ENCODE peak calls at places on chromosome 4, in nine cellular contexts. One of them, this sample, is unnamed. For H3K4me1, the result is how much of the 10 kb centered on the place peaks cover.

GRCh38 chr4:77240469-77241066 is 83.6 kb downstream of the CCNG2 start:
- DNase-seq in stomach: peak
- DNase-seq in fibroblast of lung: peak
- DNase-seq in psoas muscle: peak
- DNase-seq in tibial nerve: no peak
- DNase-seq in CD8-positive, alpha-beta T cell: peak
- DNase-seq in adrenal gland: peak
- DNase-seq in right lobe of liver: peak
- DNase-seq in endothelial cell of umbilical vein: peak
- DNase-seq in this sample: no peak

GRCh38 chr4:38723726-38724506 is 58.9 kb downstream of the TLR10 start:
- DNase-seq in fibroblast of lung: no peak
- DNase-seq in adrenal gland: no peak
- DNase-seq in tibial nerve: no peak
- DNase-seq in right lobe of liver: no peak
- DNase-seq in stomach: peak
- DNase-seq in endothelial cell of umbilical vein: no peak
- DNase-seq in CD8-positive, alpha-beta T cell: no peak
- DNase-seq in psoas muscle: no peak
- DNase-seq in this sample: peak

GRCh38 chr4:48985976-48986653 is at the start of gene CWH43:
- DNase-seq in adrenal gland: no peak
- DNase-seq in stomach: peak
- DNase-seq in endothelial cell of umbilical vein: no peak
- DNase-seq in CD8-positive, alpha-beta T cell: no peak
- DNase-seq in psoas muscle: no peak
- DNase-seq in tibial nerve: no peak
- DNase-seq in right lobe of liver: peak
- DNase-seq in fibroblast of lung: no peak
- DNase-seq in this sample: peak

GRCh38 chr4:184849184-184849583 is 23.4 kb upstream of the ACSL1 start:
- DNase-seq in endothelial cell of umbilical vein: no peak
- DNase-seq in psoas muscle: no peak
- DNase-seq in CD8-positive, alpha-beta T cell: no peak
- DNase-seq in fibroblast of lung: no peak
- DNase-seq in stomach: no peak
- DNase-seq in tibial nerve: no peak
- DNase-seq in adrenal gland: no peak
- DNase-seq in right lobe of liver: no peak
- DNase-seq in this sample: no peak

GRCh38 chr4:129342820-129343219 is 246.9 kb downstream of the C4orf33 start:
- DNase-seq in adrenal gland: no peak
- DNase-seq in psoas muscle: no peak
- DNase-seq in right lobe of liver: no peak
- DNase-seq in stomach: no peak
- DNase-seq in tibial nerve: no peak
- DNase-seq in CD8-positive, alpha-beta T cell: no peak
- DNase-seq in fibroblast of lung: peak
- DNase-seq in endothelial cell of umbilical vein: peak
- DNase-seq in this sample: no peak

GRCh38 chr4:69497886-69498395 is 2.2 kb upstream of the UGT2B4 start:
- DNase-seq in endothelial cell of umbilical vein: no peak
- DNase-seq in fibroblast of lung: peak
- DNase-seq in psoas muscle: no peak
- DNase-seq in adrenal gland: no peak
- DNase-seq in CD8-positive, alpha-beta T cell: no peak
- DNase-seq in right lobe of liver: no peak
- DNase-seq in stomach: no peak
- DNase-seq in tibial nerve: no peak
- DNase-seq in this sample: no peak

GRCh38 chr4:23290656-23291055 is 597.9 kb downstream of the GBA3 start:
- DNase-seq in adrenal gland: no peak
- DNase-seq in endothelial cell of umbilical vein: no peak
- DNase-seq in CD8-positive, alpha-beta T cell: no peak
- DNase-seq in stomach: no peak
- DNase-seq in fibroblast of lung: no peak
- DNase-seq in psoas muscle: no peak
- DNase-seq in right lobe of liver: no peak
- DNase-seq in tibial nerve: no peak
- DNase-seq in this sample: no peak

GRCh38 chr4:16329132-16329796 is 103.0 kb upstream of the TAPT1 start:
- DNase-seq in right lobe of liver: no peak
- DNase-seq in CD8-positive, alpha-beta T cell: no peak
- DNase-seq in fibroblast of lung: no peak
- DNase-seq in stomach: no peak
- DNase-seq in adrenal gland: no peak
- DNase-seq in endothelial cell of umbilical vein: no peak
- DNase-seq in psoas muscle: no peak
- DNase-seq in tibial nerve: no peak
- DNase-seq in this sample: no peak

GRCh38 chr4:53130896-53131561 is 234.8 kb downstream of the SCFD2 start:
- DNase-seq in endothelial cell of umbilical vein: no peak
- DNase-seq in tibial nerve: no peak
- DNase-seq in right lobe of liver: no peak
- DNase-seq in fibroblast of lung: no peak
- DNase-seq in CD8-positive, alpha-beta T cell: no peak
- DNase-seq in stomach: no peak
- DNase-seq in adrenal gland: no peak
- DNase-seq in psoas muscle: no peak
- DNase-seq in this sample: no peak

GRCh38 chr4:48654015-48654664 is 125.9 kb downstream of the FRYL start:
- DNase-seq in psoas muscle: no peak
- DNase-seq in tibial nerve: no peak
- DNase-seq in endothelial cell of umbilical vein: no peak
- DNase-seq in right lobe of liver: no peak
- DNase-seq in CD8-positive, alpha-beta T cell: no peak
- DNase-seq in adrenal gland: no peak
- DNase-seq in fibroblast of lung: peak
- DNase-seq in stomach: no peak
- DNase-seq in this sample: no peak

GRCh38 chr4:79121875-79122358 is 182.7 kb upstream of the PAQR3 start:
- DNase-seq in fibroblast of lung: no peak
- DNase-seq in psoas muscle: no peak
- DNase-seq in CD8-positive, alpha-beta T cell: no peak
- DNase-seq in right lobe of liver: no peak
- DNase-seq in endothelial cell of umbilical vein: no peak
- DNase-seq in tibial nerve: no peak
- DNase-seq in stomach: no peak
- DNase-seq in adrenal gland: no peak
- DNase-seq in this sample: no peak

GRCh38 chr4:121692261-121692660 is 4.5 kb downstream of the ANXA5 start:
- DNase-seq in adrenal gland: no peak
- DNase-seq in fibroblast of lung: no peak
- DNase-seq in CD8-positive, alpha-beta T cell: no peak
- DNase-seq in stomach: no peak
- DNase-seq in endothelial cell of umbilical vein: no peak
- DNase-seq in right lobe of liver: no peak
- DNase-seq in psoas muscle: no peak
- DNase-seq in tibial nerve: no peak
- DNase-seq in this sample: no peak
- H3K4me1 ChIP-seq in adrenal gland: half or more
- H3K4me1 ChIP-seq in fibroblast of lung: under half
- H3K4me1 ChIP-seq in CD8-positive, alpha-beta T cell: under half
- H3K4me1 ChIP-seq in stomach: half or more
- H3K4me1 ChIP-seq in endothelial cell of umbilical vein: half or more
- H3K4me1 ChIP-seq in right lobe of liver: under half
- H3K4me1 ChIP-seq in psoas muscle: half or more
- H3K4me1 ChIP-seq in tibial nerve: under half
- H3K4me1 ChIP-seq in this sample: half or more

GRCh38 chr4:152369203-152369902 is 166.5 kb downstream of the FBXW7 start:
- DNase-seq in tibial nerve: no peak
- DNase-seq in fibroblast of lung: no peak
- DNase-seq in stomach: no peak
- DNase-seq in endothelial cell of umbilical vein: no peak
- DNase-seq in psoas muscle: no peak
- DNase-seq in CD8-positive, alpha-beta T cell: no peak
- DNase-seq in right lobe of liver: no peak
- DNase-seq in adrenal gland: no peak
- DNase-seq in this sample: no peak

GRCh38 chr4:152372444-152372843 is 163.4 kb downstream of the FBXW7 start:
- DNase-seq in right lobe of liver: no peak
- DNase-seq in fibroblast of lung: no peak
- DNase-seq in stomach: no peak
- DNase-seq in adrenal gland: no peak
- DNase-seq in CD8-positive, alpha-beta T cell: no peak
- DNase-seq in psoas muscle: no peak
- DNase-seq in endothelial cell of umbilical vein: no peak
- DNase-seq in tibial nerve: no peak
- DNase-seq in this sample: no peak

GRCh38 chr4:152374606-152375285 is 161.1 kb downstream of the FBXW7 start:
- DNase-seq in tibial nerve: no peak
- DNase-seq in fibroblast of lung: no peak
- DNase-seq in psoas muscle: no peak
- DNase-seq in CD8-positive, alpha-beta T cell: no peak
- DNase-seq in adrenal gland: no peak
- DNase-seq in endothelial cell of umbilical vein: no peak
- DNase-seq in right lobe of liver: no peak
- DNase-seq in stomach: no peak
- DNase-seq in this sample: no peak

GRCh38 chr4:152374153-152374552 is 161.7 kb downstream of the FBXW7 start:
- DNase-seq in psoas muscle: no peak
- DNase-seq in CD8-positive, alpha-beta T cell: no peak
- DNase-seq in endothelial cell of umbilical vein: no peak
- DNase-seq in adrenal gland: no peak
- DNase-seq in right lobe of liver: no peak
- DNase-seq in fibroblast of lung: no peak
- DNase-seq in tibial nerve: no peak
- DNase-seq in stomach: no peak
- DNase-seq in this sample: no peak

DNA sequence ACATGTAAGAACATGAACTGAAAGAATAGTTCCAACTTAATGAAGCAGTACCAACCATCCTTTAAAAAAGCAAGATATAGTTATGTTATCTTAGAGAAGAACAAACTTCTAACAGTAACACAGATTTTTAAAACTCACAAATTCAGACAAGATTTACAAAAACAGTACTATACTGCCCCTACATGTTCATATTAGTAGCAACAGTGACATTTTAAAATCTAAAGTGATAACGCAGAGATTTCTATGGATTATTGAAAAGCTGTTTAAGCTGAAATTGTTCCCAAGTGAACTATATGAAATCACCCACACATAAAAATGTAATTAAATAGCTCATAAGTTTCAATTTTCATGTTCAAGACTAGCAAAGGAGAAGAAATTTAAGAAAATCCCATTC is 166.0 kb downstream of the FBXW7 start:
- DNase-seq in fibroblast of lung: peak
- DNase-seq in psoas muscle: no peak
- DNase-seq in endothelial cell of umbilical vein: peak
- DNase-seq in stomach: no peak
- DNase-seq in CD8-positive, alpha-beta T cell: no peak
- DNase-seq in right lobe of liver: no peak
- DNase-seq in adrenal gland: no peak
- DNase-seq in tibial nerve: no peak
- DNase-seq in this sample: no peak
- TF ChIP-seq CTCF in fibroblast of lung: peak
- TF ChIP-seq CTCF in psoas muscle: peak
- TF ChIP-seq CTCF in endothelial cell of umbilical vein: no peak
- TF ChIP-seq CTCF in stomach: no peak
- TF ChIP-seq CTCF in CD8-positive, alpha-beta T cell: peak
- TF ChIP-seq CTCF in right lobe of liver: no peak
- TF ChIP-seq CTCF in adrenal gland: peak
- TF ChIP-seq CTCF in tibial nerve: no peak
- TF ChIP-seq CTCF in this sample: peak

GRCh38 chr4:24777528-24777927 is 17.8 kb upstream of the SOD3 start:
- DNase-seq in CD8-positive, alpha-beta T cell: no peak
- DNase-seq in stomach: no peak
- DNase-seq in right lobe of liver: no peak
- DNase-seq in fibroblast of lung: no peak
- DNase-seq in adrenal gland: no peak
- DNase-seq in tibial nerve: no peak
- DNase-seq in endothelial cell of umbilical vein: no peak
- DNase-seq in psoas muscle: no peak
- DNase-seq in this sample: peak

GRCh38 chr4:24775750-24776149 is 19.6 kb upstream of the SOD3 start:
- DNase-seq in psoas muscle: no peak
- DNase-seq in fibroblast of lung: no peak
- DNase-seq in CD8-positive, alpha-beta T cell: no peak
- DNase-seq in tibial nerve: no peak
- DNase-seq in right lobe of liver: no peak
- DNase-seq in endothelial cell of umbilical vein: no peak
- DNase-seq in stomach: no peak
- DNase-seq in adrenal gland: no peak
- DNase-seq in this sample: peak

GRCh38 chr4:24772952-24773351 is 22.4 kb upstream of the SOD3 start:
- DNase-seq in fibroblast of lung: no peak
- DNase-seq in right lobe of liver: no peak
- DNase-seq in adrenal gland: no peak
- DNase-seq in endothelial cell of umbilical vein: no peak
- DNase-seq in CD8-positive, alpha-beta T cell: no peak
- DNase-seq in psoas muscle: no peak
- DNase-seq in tibial nerve: no peak
- DNase-seq in stomach: no peak
- DNase-seq in this sample: peak

GRCh38 chr4:24774452-24774851 is 20.9 kb upstream of the SOD3 start:
- DNase-seq in endothelial cell of umbilical vein: no peak
- DNase-seq in psoas muscle: no peak
- DNase-seq in tibial nerve: no peak
- DNase-seq in adrenal gland: no peak
- DNase-seq in CD8-positive, alpha-beta T cell: no peak
- DNase-seq in right lobe of liver: no peak
- DNase-seq in stomach: no peak
- DNase-seq in fibroblast of lung: no peak
- DNase-seq in this sample: no peak

DNA sequence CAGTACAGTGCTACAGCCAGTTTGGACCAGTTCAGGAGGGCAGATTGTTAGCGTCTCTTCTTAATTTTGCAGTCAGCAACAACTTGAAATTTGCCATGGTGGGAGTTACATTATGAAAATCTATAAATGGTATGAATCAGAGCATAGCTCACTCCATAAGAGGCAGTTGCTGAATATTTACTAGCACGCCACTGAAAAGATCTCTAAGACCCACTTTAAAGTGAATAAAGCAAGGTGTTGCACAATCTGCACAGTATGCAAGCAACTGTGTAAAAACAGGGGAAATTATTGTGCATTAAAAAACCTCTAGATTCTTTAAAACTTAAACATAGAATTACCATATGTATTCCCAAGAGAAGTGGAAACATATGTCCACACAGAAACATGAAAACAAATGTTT is 20.2 kb upstream of the SOD3 start:
- DNase-seq in adrenal gland: no peak
- DNase-seq in endothelial cell of umbilical vein: no peak
- DNase-seq in right lobe of liver: no peak
- DNase-seq in fibroblast of lung: peak
- DNase-seq in stomach: no peak
- DNase-seq in CD8-positive, alpha-beta T cell: no peak
- DNase-seq in tibial nerve: no peak
- DNase-seq in psoas muscle: no peak
- DNase-seq in this sample: no peak
- H3K4me1 ChIP-seq in adrenal gland: under half
- H3K4me1 ChIP-seq in endothelial cell of umbilical vein: under half
- H3K4me1 ChIP-seq in right lobe of liver: under half
- H3K4me1 ChIP-seq in fibroblast of lung: under half
- H3K4me1 ChIP-seq in stomach: under half
- H3K4me1 ChIP-seq in CD8-positive, alpha-beta T cell: under half
- H3K4me1 ChIP-seq in tibial nerve: under half
- H3K4me1 ChIP-seq in psoas muscle: under half
- H3K4me1 ChIP-seq in this sample: under half

DNA sequence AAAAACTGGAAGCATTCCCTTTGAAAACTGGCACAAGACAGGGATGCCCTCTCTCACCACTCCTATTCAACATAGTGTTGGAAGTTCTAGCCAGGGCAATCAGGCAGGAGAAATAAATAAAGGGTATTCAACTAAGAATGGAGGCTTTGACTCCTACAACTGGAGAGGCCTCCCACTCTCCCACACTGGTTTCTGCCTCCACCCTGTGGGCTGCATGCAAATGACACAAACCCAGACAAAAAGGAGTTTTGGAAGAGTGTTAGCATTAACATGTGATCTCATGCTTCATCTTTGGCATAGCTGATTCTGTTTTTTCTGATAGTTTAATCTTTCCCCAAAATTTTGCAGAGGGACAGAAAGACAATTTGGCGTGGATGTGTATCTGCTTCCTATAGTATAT is 80.8 kb upstream of the IQCM start:
- DNase-seq in adrenal gland: no peak
- DNase-seq in psoas muscle: no peak
- DNase-seq in right lobe of liver: no peak
- DNase-seq in fibroblast of lung: peak
- DNase-seq in CD8-positive, alpha-beta T cell: no peak
- DNase-seq in tibial nerve: no peak
- DNase-seq in endothelial cell of umbilical vein: peak
- DNase-seq in stomach: no peak
- DNase-seq in this sample: no peak
- TF ChIP-seq CTCF in adrenal gland: no peak
- TF ChIP-seq CTCF in psoas muscle: no peak
- TF ChIP-seq CTCF in right lobe of liver: no peak
- TF ChIP-seq CTCF in fibroblast of lung: peak
- TF ChIP-seq CTCF in CD8-positive, alpha-beta T cell: no peak
- TF ChIP-seq CTCF in tibial nerve: no peak
- TF ChIP-seq CTCF in endothelial cell of umbilical vein: no peak
- TF ChIP-seq CTCF in stomach: no peak
- TF ChIP-seq CTCF in this sample: peak

This sample was measured in esophagus muscularis mucosa.